ENCODE peak calls at places on chromosomes 5 and 9, in seven cellular contexts. K is GM23338, T is neural progenitor cell, P is PC-3, B is GM23248, Z is HCT116, Q is hepatocyte. X is an unnamed sample.

GRCh38 chr5:31269259-31269658 is 75.8 kb downstream of the CDH6 start:
- DNase-seq in K (no peak), T (no peak), P (no peak), B (no peak), Z (no peak), Q (no peak), X (no peak)

GRCh38 chr9:85258823-85259370 is 482.9 kb downstream of the AGTPBP1 start:
- DNase-seq in K (peak), T (peak), P (peak), B (peak), Z (peak), Q (peak), X (peak)

GRCh38 chr9:105093685-105094084 is 150.8 kb upstream of the SLC44A1 start:
- DNase-seq in K (no peak), T (no peak), P (no peak), B (no peak), Z (no peak), Q (no peak), X (no peak)

GRCh38 chr5:155616779-155617392 is 603.3 kb downstream of the KIF4B start:
- DNase-seq in K (peak), T (peak), P (no peak), B (peak), Z (no peak), Q (peak), X (peak)

GRCh38 chr5:88542786-88543185 is 274.1 kb upstream of the TMEM161B start:
- DNase-seq in K (no peak), T (no peak), P (no peak), B (no peak), Z (no peak), Q (no peak), X (no peak)

GRCh38 chr9:125815568-125815967 is 68.4 kb downstream of the PBX3 start:
- DNase-seq in K (peak), T (no peak), P (peak), B (peak), Z (peak), Q (no peak), X (no peak)

GRCh38 chr5:140220032-140220697 is 45.2 kb downstream of the CYSTM1 start:
- DNase-seq in K (no peak), T (peak), P (peak), B (peak), Z (no peak), Q (no peak), X (no peak)

GRCh38 chr5:38367410-38367809 is 109.1 kb downstream of the EGFLAM start:
- DNase-seq in K (peak), T (no peak), P (no peak), B (no peak), Z (no peak), Q (no peak), X (no peak)

GRCh38 chr5:173395257-173395932 is 67.2 kb upstream of the STC2 start:
- DNase-seq in K (peak), T (no peak), P (peak), B (peak), Z (peak), Q (no peak), X (no peak)

GRCh38 chr9:129496187-129497063 is 124.5 kb downstream of the C9orf50 start:
- DNase-seq in K (peak), T (peak), P (peak), B (peak), Z (peak), Q (peak), X (peak)

GRCh38 chr5:100616981-100617380 is 81.8 kb downstream of the FAM174A start:
- DNase-seq in K (no peak), T (no peak), P (no peak), B (no peak), Z (no peak), Q (no peak), X (no peak)

GRCh38 chr9:97895695-97896332 is 26.5 kb downstream of the TRMO start:
- DNase-seq in K (peak), T (peak), P (peak), B (peak), Z (peak), Q (no peak), X (peak)

GRCh38 chr5:45277860-45278259 is 418.3 kb downstream of the HCN1 start:
- DNase-seq in K (no peak), T (no peak), P (no peak), B (no peak), Z (peak), Q (no peak), X (no peak)

GRCh38 chr9:129383415-129384088 is 205.5 kb upstream of the IER5L start:
- DNase-seq in K (peak), T (peak), P (peak), B (peak), Z (no peak), Q (peak), X (peak)

GRCh38 chr5:116640236-116640635 is 65.6 kb upstream of the SEMA6A start:
- DNase-seq in K (no peak), T (no peak), P (no peak), B (no peak), Z (no peak), Q (no peak), X (no peak)

GRCh38 chr5:98992552-98992951 is 63.7 kb upstream of the CHD1 start:
- DNase-seq in K (no peak), T (no peak), P (no peak), B (no peak), Z (no peak), Q (no peak), X (no peak)

DNA sequence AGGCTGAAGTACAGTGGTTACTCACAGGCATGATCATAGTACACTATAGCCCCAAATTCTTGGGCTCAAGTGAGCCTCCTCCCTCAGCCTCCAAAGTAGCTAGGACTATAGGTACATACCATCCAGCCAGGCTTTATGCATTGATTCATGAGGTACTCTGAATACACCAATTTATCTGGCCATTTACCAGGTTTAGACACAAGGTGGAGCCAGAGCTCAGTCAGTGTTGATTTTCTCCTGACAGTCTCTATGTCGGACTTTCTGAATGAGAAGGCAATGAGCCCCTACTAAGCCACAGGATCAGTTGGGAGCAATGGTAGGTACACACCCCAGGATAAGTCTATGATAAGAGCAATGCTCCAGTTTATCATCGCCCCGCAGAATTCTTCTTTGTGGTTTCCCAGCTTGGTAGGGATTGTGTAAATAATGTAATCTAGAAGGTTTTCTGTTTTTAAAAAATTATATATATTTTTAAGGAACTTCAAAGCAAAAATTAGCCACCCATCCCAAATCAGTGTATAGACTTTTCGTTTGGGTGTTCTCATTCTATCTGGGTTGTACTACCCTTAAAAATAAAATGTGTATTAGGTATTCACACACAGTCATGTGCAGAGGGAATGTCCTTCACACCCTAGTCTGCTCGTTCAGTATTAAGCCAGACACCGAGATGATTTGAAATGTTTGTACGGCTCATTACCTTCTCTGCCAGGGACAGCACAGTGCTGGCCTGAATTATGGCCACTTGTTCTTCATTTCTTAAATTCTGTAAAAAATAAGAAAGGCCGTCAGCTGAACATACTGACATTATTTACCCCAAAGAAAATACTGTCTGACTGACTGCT is 118.4 kb upstream of the DPYSL3 start:
- DNase-seq in K (peak), T (peak), P (peak), B (peak), Z (peak), Q (peak), X (peak)
- TF ChIP-seq EZH2phosphoT487 in K (no peak), T (no peak), P (no peak), B (no peak), Z (no peak), Q (no peak), X (no peak)

GRCh38 chr5:52757527-52757926 is 30.2 kb upstream of the ITGA1 start:
- DNase-seq in K (no peak), T (no peak), P (no peak), B (peak), Z (no peak), Q (no peak), X (no peak)
- TF ChIP-seq EZH2phosphoT487 in K (no peak), T (no peak), P (no peak), B (no peak), Z (no peak), Q (no peak), X (no peak)

GRCh38 chr9:95043826-95044225 is 273.7 kb downstream of the FANCC start:
- DNase-seq in K (no peak), T (no peak), P (no peak), B (no peak), Z (no peak), Q (no peak), X (no peak)
- TF ChIP-seq EZH2phosphoT487 in K (no peak), T (no peak), P (no peak), B (no peak), Z (no peak), Q (no peak), X (no peak)

GRCh38 chr9:99605016-99605743 is 216.5 kb upstream of the NR4A3 start:
- DNase-seq in K (peak), T (no peak), P (no peak), B (no peak), Z (no peak), Q (no peak), X (no peak)
- TF ChIP-seq EZH2phosphoT487 in K (no peak), T (no peak), P (no peak), B (no peak), Z (no peak), Q (no peak), X (no peak)

GRCh38 chr9:135618866-135619598 is 20.3 kb downstream of the GLT6D1 start:
- DNase-seq in K (no peak), T (no peak), P (no peak), B (no peak), Z (no peak), Q (no peak), X (no peak)
- TF ChIP-seq EZH2phosphoT487 in K (no peak), T (no peak), P (no peak), B (no peak), Z (no peak), Q (no peak), X (no peak)

DNA sequence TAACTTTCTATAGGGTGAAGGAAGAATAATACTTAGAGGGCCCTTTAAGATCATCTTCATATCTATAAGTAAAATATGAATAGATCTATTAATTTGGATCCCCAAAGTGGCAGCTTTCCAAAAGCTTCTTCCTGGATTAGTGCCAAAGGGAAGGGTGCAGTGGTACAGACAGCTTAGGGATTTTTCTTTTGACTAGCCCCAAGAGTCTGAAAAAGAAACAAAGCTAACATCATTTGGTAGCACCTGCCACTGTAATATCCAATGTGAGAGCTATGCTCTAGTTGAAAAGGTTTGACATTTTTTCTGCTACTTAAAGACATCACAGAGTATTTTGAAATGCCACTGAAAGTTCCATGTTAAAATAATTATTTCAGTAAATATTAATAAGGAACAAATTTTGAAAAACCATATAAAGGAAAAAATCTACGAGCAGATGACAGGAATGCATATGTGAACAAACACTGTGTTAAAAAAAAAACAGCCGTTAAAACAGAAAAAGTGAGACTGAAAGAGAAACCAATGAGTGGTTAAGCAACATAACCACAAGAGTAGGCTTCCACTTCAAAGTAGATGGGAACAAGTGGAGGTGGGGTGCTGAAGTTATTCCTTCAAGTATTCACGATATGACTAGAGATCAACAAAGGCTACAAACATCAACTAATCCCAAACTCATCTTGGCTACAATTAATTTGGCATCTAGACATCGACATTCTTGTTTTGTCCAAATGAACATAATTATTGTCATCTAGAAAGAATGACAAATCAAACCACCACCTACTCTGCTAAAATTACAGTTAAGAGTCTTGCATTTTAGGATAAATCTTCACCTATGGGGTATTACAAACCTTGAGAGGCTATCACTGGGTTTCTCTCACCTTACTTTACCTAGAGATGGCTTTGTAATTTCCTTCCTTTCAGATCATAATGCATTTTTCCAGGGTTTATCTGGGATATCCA is 137.5 kb downstream of the CPLANE1 start:
- DNase-seq in K (no peak), T (no peak), P (no peak), B (no peak), Z (no peak), Q (no peak), X (no peak)
- TF ChIP-seq EZH2phosphoT487 in K (no peak), T (no peak), P (no peak), B (no peak), Z (no peak), Q (no peak), X (no peak)

GRCh38 chr9:21747171-21747570 is 55.3 kb upstream of the MTAP start:
- DNase-seq in K (no peak), T (no peak), P (peak), B (peak), Z (no peak), Q (no peak), X (no peak)
- TF ChIP-seq EZH2phosphoT487 in K (no peak), T (no peak), P (no peak), B (no peak), Z (no peak), Q (no peak), X (no peak)

GRCh38 chr5:149747141-149747832 is 17.2 kb downstream of the PPARGC1B start:
- DNase-seq in K (peak), T (no peak), P (peak), B (no peak), Z (peak), Q (peak), X (no peak)

GRCh38 chr5:149748471-149749094 is 18.5 kb downstream of the PPARGC1B start:
- DNase-seq in K (no peak), T (no peak), P (no peak), B (no peak), Z (no peak), Q (no peak), X (no peak)

GRCh38 chr5:149747833-149748366 is 17.8 kb downstream of the PPARGC1B start:
- DNase-seq in K (no peak), T (no peak), P (no peak), B (no peak), Z (no peak), Q (peak), X (no peak)

GRCh38 chr5:149749481-149750365 is 19.6 kb downstream of the PPARGC1B start:
- DNase-seq in K (no peak), T (no peak), P (no peak), B (peak), Z (no peak), Q (peak), X (no peak)

GRCh38 chr5:149750596-149750995 is 20.5 kb downstream of the PPARGC1B start:
- DNase-seq in K (no peak), T (no peak), P (no peak), B (no peak), Z (no peak), Q (no peak), X (no peak)
- TF ChIP-seq EZH2phosphoT487 in K (no peak), T (no peak), P (no peak), B (no peak), Z (no peak), Q (no peak), X (no peak)